ENCODE peak calls at places on chromosomes 11 and 22, in ten cellular contexts. A is NCI-H1105; B is lower leg skin; C is CD8-positive, alpha-beta memory T cell; H is EH; X is NCI-H1417; V is iris pigment epithelial cell; S is stimulated activated CD4-positive, alpha-beta T cell treated with anti-CD3 and anti-CD28 coated beads, TNF-alpha, amount 100 ng/mL, for 24 hours; G is SW480; W is HFFc6. O is an unnamed sample.

GRCh38 chr22:41596776-41597634 is 7.4 kb upstream of the PMM1 start:
- DNase-seq in A (peak; percentile 38), B (peak; percentile 28), C (no peak), H (peak; percentile 63), X (peak; percentile 9), V (peak; percentile 46), S (peak; percentile 32), G (peak; percentile 36), W (peak; percentile 18), O (peak; percentile 88)

GRCh38 chr11:107696140-107696539 is 15.7 kb downstream of the SLN start:
- DNase-seq in A (no peak), B (no peak), C (no peak), H (peak; percentile 98), X (no peak), V (peak; percentile 88), S (no peak), G (peak; percentile 24), W (peak; percentile 95), O (no peak)

GRCh38 chr11:68508425-68508824 is 47.9 kb downstream of the PPP6R3 start:
- DNase-seq in A (no peak), B (no peak), C (no peak), H (peak; percentile 51), X (no peak), V (peak; percentile 50), S (no peak), G (no peak), W (no peak), O (no peak)

GRCh38 chr11:36037031-36037430 is 93.2 kb downstream of the LDLRAD3 start:
- DNase-seq in A (no peak), B (no peak), C (no peak), H (peak; percentile 49), X (no peak), V (peak; percentile 65), S (no peak), G (no peak), W (peak; percentile 10), O (peak; percentile 62)

GRCh38 chr11:17607572-17608570 is 60.8 kb downstream of the OTOG start:
- DNase-seq in A (no peak), B (no peak), C (no peak), H (no peak), X (no peak), V (no peak), S (no peak), G (no peak), W (no peak), O (no peak)

GRCh38 chr11:61380914-61381313 is 11.5 kb upstream of the TMEM216 start:
- DNase-seq in A (no peak), B (no peak), C (no peak), H (no peak), X (no peak), V (no peak), S (no peak), G (no peak), W (no peak), O (no peak)

GRCh38 chr11:90256404-90257157 is 33.7 kb upstream of the CHORDC1 start:
- DNase-seq in A (no peak), B (no peak), C (no peak), H (no peak), X (no peak), V (no peak), S (no peak), G (no peak), W (no peak), O (no peak)

GRCh38 chr11:5803982-5804381 is 4.7 kb upstream of the OR52N2 start:
- DNase-seq in A (no peak), B (no peak), C (no peak), H (no peak), X (no peak), V (no peak), S (no peak), G (no peak), W (no peak), O (no peak)

GRCh38 chr11:103987631-103988594 is 48.5 kb upstream of the DDI1 start:
- DNase-seq in A (no peak), B (no peak), C (no peak), H (no peak), X (no peak), V (peak; percentile 69), S (no peak), G (no peak), W (no peak), O (no peak)